ENCODE peak calls at places on chromosomes 11 and 22, in nine cellular contexts. One of them, this sample, is unnamed.

GRCh38 chr11:59754494-59754858 is 700 bp upstream of the STX3 start:
- DNase-seq in tibial nerve: no peak
- DNase-seq in CD8-positive, alpha-beta T cell: peak
- DNase-seq in effector memory CD4-positive, alpha-beta T cell: no peak
- DNase-seq in heart left ventricle: peak
- DNase-seq in cardiac muscle cell: no peak
- DNase-seq in RWPE1: peak
- DNase-seq in Karpas-422: peak
- DNase-seq in heart right ventricle: no peak
- DNase-seq in this sample: no peak

GRCh38 chr11:102603091-102603490 is 22.0 kb downstream of the MMP20 start:
- DNase-seq in tibial nerve: peak
- DNase-seq in CD8-positive, alpha-beta T cell: no peak
- DNase-seq in effector memory CD4-positive, alpha-beta T cell: no peak
- DNase-seq in heart left ventricle: no peak
- DNase-seq in cardiac muscle cell: peak
- DNase-seq in RWPE1: no peak
- DNase-seq in Karpas-422: no peak
- DNase-seq in heart right ventricle: no peak
- DNase-seq in this sample: peak

GRCh38 chr11:3989251-3989650 is 105.3 kb upstream of the RRM1 start:
- DNase-seq in tibial nerve: no peak
- DNase-seq in CD8-positive, alpha-beta T cell: no peak
- DNase-seq in effector memory CD4-positive, alpha-beta T cell: no peak
- DNase-seq in heart left ventricle: no peak
- DNase-seq in cardiac muscle cell: no peak
- DNase-seq in RWPE1: no peak
- DNase-seq in Karpas-422: no peak
- DNase-seq in heart right ventricle: no peak
- DNase-seq in this sample: no peak

GRCh38 chr11:8298801-8299786 is 35.4 kb upstream of the LMO1 start:
- DNase-seq in tibial nerve: no peak
- DNase-seq in CD8-positive, alpha-beta T cell: no peak
- DNase-seq in effector memory CD4-positive, alpha-beta T cell: no peak
- DNase-seq in heart left ventricle: no peak
- DNase-seq in cardiac muscle cell: no peak
- DNase-seq in RWPE1: no peak
- DNase-seq in Karpas-422: no peak
- DNase-seq in heart right ventricle: no peak
- DNase-seq in this sample: no peak

GRCh38 chr11:19785265-19785664 is 72.6 kb downstream of the NAV2 start:
- DNase-seq in tibial nerve: no peak
- DNase-seq in CD8-positive, alpha-beta T cell: no peak
- DNase-seq in effector memory CD4-positive, alpha-beta T cell: no peak
- DNase-seq in heart left ventricle: no peak
- DNase-seq in cardiac muscle cell: no peak
- DNase-seq in RWPE1: no peak
- DNase-seq in Karpas-422: no peak
- DNase-seq in heart right ventricle: no peak
- DNase-seq in this sample: no peak

GRCh38 chr11:46541593-46542371 is 52.0 kb downstream of the AMBRA1 start:
- DNase-seq in tibial nerve: no peak
- DNase-seq in CD8-positive, alpha-beta T cell: no peak
- DNase-seq in effector memory CD4-positive, alpha-beta T cell: no peak
- DNase-seq in heart left ventricle: peak
- DNase-seq in cardiac muscle cell: no peak
- DNase-seq in RWPE1: no peak
- DNase-seq in Karpas-422: no peak
- DNase-seq in heart right ventricle: peak
- DNase-seq in this sample: peak

GRCh38 chr22:33013531-33014162 is 44.5 kb downstream of the SYN3 start:
- DNase-seq in tibial nerve: no peak
- DNase-seq in CD8-positive, alpha-beta T cell: no peak
- DNase-seq in effector memory CD4-positive, alpha-beta T cell: no peak
- DNase-seq in heart left ventricle: no peak
- DNase-seq in cardiac muscle cell: no peak
- DNase-seq in RWPE1: no peak
- DNase-seq in Karpas-422: no peak
- DNase-seq in heart right ventricle: no peak
- DNase-seq in this sample: no peak

GRCh38 chr11:12110714-12111481 is 508 bp downstream of the MICAL2 start:
- DNase-seq in tibial nerve: no peak
- DNase-seq in CD8-positive, alpha-beta T cell: peak
- DNase-seq in effector memory CD4-positive, alpha-beta T cell: peak
- DNase-seq in heart left ventricle: peak
- DNase-seq in cardiac muscle cell: no peak
- DNase-seq in RWPE1: no peak
- DNase-seq in Karpas-422: no peak
- DNase-seq in heart right ventricle: peak
- DNase-seq in this sample: no peak

GRCh38 chr22:48807155-48807554 is 1020.5 kb downstream of the BRD1 start:
- DNase-seq in tibial nerve: no peak
- DNase-seq in CD8-positive, alpha-beta T cell: no peak
- DNase-seq in effector memory CD4-positive, alpha-beta T cell: no peak
- DNase-seq in heart left ventricle: no peak
- DNase-seq in cardiac muscle cell: no peak
- DNase-seq in RWPE1: no peak
- DNase-seq in Karpas-422: no peak
- DNase-seq in heart right ventricle: no peak
- DNase-seq in this sample: peak

GRCh38 chr11:123434262-123434661 is 4.2 kb downstream of the GRAMD1B start:
- DNase-seq in tibial nerve: no peak
- DNase-seq in CD8-positive, alpha-beta T cell: no peak
- DNase-seq in effector memory CD4-positive, alpha-beta T cell: no peak
- DNase-seq in heart left ventricle: no peak
- DNase-seq in cardiac muscle cell: no peak
- DNase-seq in RWPE1: peak
- DNase-seq in Karpas-422: peak
- DNase-seq in heart right ventricle: no peak
- DNase-seq in this sample: no peak

GRCh38 chr11:57248780-57249383 is 11.8 kb upstream of the APLNR start:
- DNase-seq in tibial nerve: peak
- DNase-seq in CD8-positive, alpha-beta T cell: no peak
- DNase-seq in effector memory CD4-positive, alpha-beta T cell: no peak
- DNase-seq in heart left ventricle: peak
- DNase-seq in cardiac muscle cell: peak
- DNase-seq in RWPE1: peak
- DNase-seq in Karpas-422: peak
- DNase-seq in heart right ventricle: peak
- DNase-seq in this sample: no peak

GRCh38 chr11:110297726-110298297 is 1.4 kb upstream of the RDX start:
- DNase-seq in tibial nerve: no peak
- DNase-seq in CD8-positive, alpha-beta T cell: no peak
- DNase-seq in effector memory CD4-positive, alpha-beta T cell: no peak
- DNase-seq in heart left ventricle: no peak
- DNase-seq in cardiac muscle cell: peak
- DNase-seq in RWPE1: peak
- DNase-seq in Karpas-422: no peak
- DNase-seq in heart right ventricle: no peak
- DNase-seq in this sample: no peak

GRCh38 chr11:78943841-78944240 is 369.2 kb upstream of the NARS2 start:
- DNase-seq in tibial nerve: no peak
- DNase-seq in CD8-positive, alpha-beta T cell: no peak
- DNase-seq in effector memory CD4-positive, alpha-beta T cell: no peak
- DNase-seq in heart left ventricle: no peak
- DNase-seq in cardiac muscle cell: no peak
- DNase-seq in RWPE1: no peak
- DNase-seq in Karpas-422: no peak
- DNase-seq in heart right ventricle: no peak
- DNase-seq in this sample: no peak

GRCh38 chr22:42430486-42431125 is 1.6 kb downstream of the NFAM1 start:
- DNase-seq in tibial nerve: peak
- DNase-seq in CD8-positive, alpha-beta T cell: no peak
- DNase-seq in effector memory CD4-positive, alpha-beta T cell: no peak
- DNase-seq in heart left ventricle: no peak
- DNase-seq in cardiac muscle cell: no peak
- DNase-seq in RWPE1: no peak
- DNase-seq in Karpas-422: no peak
- DNase-seq in heart right ventricle: no peak
- DNase-seq in this sample: no peak

GRCh38 chr11:115873813-115874212 is 369.6 kb upstream of the CADM1 start:
- DNase-seq in tibial nerve: no peak
- DNase-seq in CD8-positive, alpha-beta T cell: no peak
- DNase-seq in effector memory CD4-positive, alpha-beta T cell: no peak
- DNase-seq in heart left ventricle: no peak
- DNase-seq in cardiac muscle cell: no peak
- DNase-seq in RWPE1: no peak
- DNase-seq in Karpas-422: peak
- DNase-seq in heart right ventricle: no peak
- DNase-seq in this sample: no peak
- H3K27ac ChIP-seq in tibial nerve: no peak
- H3K27ac ChIP-seq in CD8-positive, alpha-beta T cell: no peak
- H3K27ac ChIP-seq in effector memory CD4-positive, alpha-beta T cell: no peak
- H3K27ac ChIP-seq in heart left ventricle: no peak
- H3K27ac ChIP-seq in cardiac muscle cell: no peak
- H3K27ac ChIP-seq in RWPE1: no peak
- H3K27ac ChIP-seq in Karpas-422: peak
- H3K27ac ChIP-seq in heart right ventricle: no peak
- H3K27ac ChIP-seq in this sample: no peak

GRCh38 chr11:1461806-1462455 is 24.6 kb downstream of the MOB2 start:
- DNase-seq in tibial nerve: no peak
- DNase-seq in CD8-positive, alpha-beta T cell: no peak
- DNase-seq in effector memory CD4-positive, alpha-beta T cell: no peak
- DNase-seq in heart left ventricle: no peak
- DNase-seq in cardiac muscle cell: no peak
- DNase-seq in RWPE1: no peak
- DNase-seq in Karpas-422: no peak
- DNase-seq in heart right ventricle: no peak
- DNase-seq in this sample: no peak

GRCh38 chr11:1460396-1460795 is 26.2 kb downstream of the MOB2 start:
- DNase-seq in tibial nerve: peak
- DNase-seq in CD8-positive, alpha-beta T cell: no peak
- DNase-seq in effector memory CD4-positive, alpha-beta T cell: no peak
- DNase-seq in heart left ventricle: no peak
- DNase-seq in cardiac muscle cell: peak
- DNase-seq in RWPE1: no peak
- DNase-seq in Karpas-422: no peak
- DNase-seq in heart right ventricle: no peak
- DNase-seq in this sample: peak

GRCh38 chr11:1459739-1460395 is 26.7 kb downstream of the MOB2 start:
- DNase-seq in tibial nerve: no peak
- DNase-seq in CD8-positive, alpha-beta T cell: no peak
- DNase-seq in effector memory CD4-positive, alpha-beta T cell: no peak
- DNase-seq in heart left ventricle: no peak
- DNase-seq in cardiac muscle cell: no peak
- DNase-seq in RWPE1: no peak
- DNase-seq in Karpas-422: no peak
- DNase-seq in heart right ventricle: no peak
- DNase-seq in this sample: no peak

GRCh38 chr11:1462576-1462975 is 24.0 kb downstream of the MOB2 start:
- DNase-seq in tibial nerve: no peak
- DNase-seq in CD8-positive, alpha-beta T cell: no peak
- DNase-seq in effector memory CD4-positive, alpha-beta T cell: no peak
- DNase-seq in heart left ventricle: no peak
- DNase-seq in cardiac muscle cell: no peak
- DNase-seq in RWPE1: no peak
- DNase-seq in Karpas-422: no peak
- DNase-seq in heart right ventricle: no peak
- DNase-seq in this sample: no peak

GRCh38 chr11:1460994-1461805 is 25.4 kb downstream of the MOB2 start:
- DNase-seq in tibial nerve: no peak
- DNase-seq in CD8-positive, alpha-beta T cell: no peak
- DNase-seq in effector memory CD4-positive, alpha-beta T cell: no peak
- DNase-seq in heart left ventricle: no peak
- DNase-seq in cardiac muscle cell: no peak
- DNase-seq in RWPE1: no peak
- DNase-seq in Karpas-422: no peak
- DNase-seq in heart right ventricle: no peak
- DNase-seq in this sample: no peak
- H3K27ac ChIP-seq in tibial nerve: peak
- H3K27ac ChIP-seq in CD8-positive, alpha-beta T cell: no peak
- H3K27ac ChIP-seq in effector memory CD4-positive, alpha-beta T cell: no peak
- H3K27ac ChIP-seq in heart left ventricle: peak
- H3K27ac ChIP-seq in cardiac muscle cell: no peak
- H3K27ac ChIP-seq in RWPE1: no peak
- H3K27ac ChIP-seq in Karpas-422: no peak
- H3K27ac ChIP-seq in heart right ventricle: no peak
- H3K27ac ChIP-seq in this sample: peak

GRCh38 chr11:88341852-88342251 is 4.3 kb upstream of the CTSC start:
- DNase-seq in tibial nerve: no peak
- DNase-seq in CD8-positive, alpha-beta T cell: no peak
- DNase-seq in effector memory CD4-positive, alpha-beta T cell: no peak
- DNase-seq in heart left ventricle: no peak
- DNase-seq in cardiac muscle cell: no peak
- DNase-seq in RWPE1: no peak
- DNase-seq in Karpas-422: peak
- DNase-seq in heart right ventricle: no peak
- DNase-seq in this sample: no peak

GRCh38 chr11:88335284-88335683 is 2.3 kb downstream of the CTSC start:
- DNase-seq in tibial nerve: no peak
- DNase-seq in CD8-positive, alpha-beta T cell: no peak
- DNase-seq in effector memory CD4-positive, alpha-beta T cell: no peak
- DNase-seq in heart left ventricle: no peak
- DNase-seq in cardiac muscle cell: peak
- DNase-seq in RWPE1: no peak
- DNase-seq in Karpas-422: no peak
- DNase-seq in heart right ventricle: no peak
- DNase-seq in this sample: no peak

GRCh38 chr11:88340366-88340930 is 2.9 kb upstream of the CTSC start:
- DNase-seq in tibial nerve: no peak
- DNase-seq in CD8-positive, alpha-beta T cell: no peak
- DNase-seq in effector memory CD4-positive, alpha-beta T cell: no peak
- DNase-seq in heart left ventricle: no peak
- DNase-seq in cardiac muscle cell: no peak
- DNase-seq in RWPE1: no peak
- DNase-seq in Karpas-422: no peak
- DNase-seq in heart right ventricle: no peak
- DNase-seq in this sample: no peak

GRCh38 chr11:88337342-88338222 is at the start of gene CTSC:
- DNase-seq in tibial nerve: peak
- DNase-seq in CD8-positive, alpha-beta T cell: peak
- DNase-seq in effector memory CD4-positive, alpha-beta T cell: peak
- DNase-seq in heart left ventricle: peak
- DNase-seq in cardiac muscle cell: peak
- DNase-seq in RWPE1: peak
- DNase-seq in Karpas-422: peak
- DNase-seq in heart right ventricle: peak
- DNase-seq in this sample: no peak

DNA sequence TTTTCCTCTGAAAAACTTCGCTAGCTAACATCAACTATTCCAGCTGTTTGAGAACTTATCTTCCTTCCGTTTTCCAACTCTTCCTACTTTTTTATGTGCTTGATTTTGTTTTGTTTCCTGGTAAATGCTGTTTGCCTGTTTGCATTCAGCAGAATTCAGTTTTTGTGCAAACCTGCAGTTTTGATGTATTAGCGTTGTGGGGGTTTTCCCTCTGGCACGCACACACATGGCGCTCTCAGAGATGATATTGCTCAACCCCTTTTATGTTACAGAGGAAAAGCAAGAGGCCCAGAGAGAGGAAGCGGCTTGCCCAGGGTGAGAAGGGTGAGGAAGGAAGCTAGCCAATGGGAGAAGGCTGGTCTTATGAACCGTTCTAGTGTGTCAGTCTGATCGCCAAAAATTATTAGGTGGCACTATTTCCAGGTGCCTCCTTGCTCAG is 706 bp upstream of the CTSC start:
- DNase-seq in tibial nerve: peak
- DNase-seq in CD8-positive, alpha-beta T cell: peak
- DNase-seq in effector memory CD4-positive, alpha-beta T cell: peak
- DNase-seq in heart left ventricle: peak
- DNase-seq in cardiac muscle cell: peak
- DNase-seq in RWPE1: peak
- DNase-seq in Karpas-422: peak
- DNase-seq in heart right ventricle: peak
- DNase-seq in this sample: no peak
- H3K27ac ChIP-seq in tibial nerve: peak
- H3K27ac ChIP-seq in CD8-positive, alpha-beta T cell: peak
- H3K27ac ChIP-seq in effector memory CD4-positive, alpha-beta T cell: peak
- H3K27ac ChIP-seq in heart left ventricle: peak
- H3K27ac ChIP-seq in cardiac muscle cell: no peak
- H3K27ac ChIP-seq in RWPE1: peak
- H3K27ac ChIP-seq in Karpas-422: peak
- H3K27ac ChIP-seq in heart right ventricle: peak
- H3K27ac ChIP-seq in this sample: peak

GRCh38 chr22:19097518-19097917 is 24.7 kb downstream of the DGCR2 start:
- DNase-seq in tibial nerve: no peak
- DNase-seq in CD8-positive, alpha-beta T cell: no peak
- DNase-seq in effector memory CD4-positive, alpha-beta T cell: no peak
- DNase-seq in heart left ventricle: no peak
- DNase-seq in cardiac muscle cell: no peak
- DNase-seq in RWPE1: no peak
- DNase-seq in Karpas-422: no peak
- DNase-seq in heart right ventricle: no peak
- DNase-seq in this sample: no peak
- H3K27ac ChIP-seq in tibial nerve: no peak
- H3K27ac ChIP-seq in CD8-positive, alpha-beta T cell: no peak
- H3K27ac ChIP-seq in effector memory CD4-positive, alpha-beta T cell: no peak
- H3K27ac ChIP-seq in heart left ventricle: no peak
- H3K27ac ChIP-seq in cardiac muscle cell: no peak
- H3K27ac ChIP-seq in RWPE1: peak
- H3K27ac ChIP-seq in Karpas-422: no peak
- H3K27ac ChIP-seq in heart right ventricle: no peak
- H3K27ac ChIP-seq in this sample: no peak